ENCODE peak calls at places on chromosomes 13 and 19, in five cellular contexts. G, H, A, Z and K are unnamed samples.

GRCh38 chr19:1236566-1236965 is 1.2 kb downstream of the CBARP start:
- DNase-seq in G (no peak), A (no peak), H (peak), Z (no peak), K (no peak)

GRCh38 chr19:36030264-36031148 is 2.2 kb downstream of the CLIP3 start:
- DNase-seq in G (no peak), H (no peak), Z (no peak), A (peak), K (peak)

GRCh38 chr13:109274188-109274821 is 512.1 kb downstream of the IRS2 start:
- DNase-seq in H (peak), A (peak), Z (peak), G (peak), K (peak)

GRCh38 chr19:29694669-29695627 is 20.1 kb downstream of the C19orf12 start:
- DNase-seq in H (peak), Z (peak), A (peak), G (peak), K (peak)

GRCh38 chr13:43865892-43866291 is 13.6 kb downstream of the CCDC122 start:
- DNase-seq in A (peak), Z (peak), G (no peak), H (no peak), K (peak)

GRCh38 chr19:1833540-1833939 is 14.7 kb downstream of the REXO1 start:
- DNase-seq in G (no peak), Z (no peak), A (no peak), H (no peak), K (no peak)

GRCh38 chr19:45508931-45509691 is 1.8 kb downstream of the VASP start:
- DNase-seq in A (peak), G (peak), H (peak), Z (peak), K (no peak)

GRCh38 chr13:55815458-55816033 is 1325.2 kb upstream of the PRR20A start:
- DNase-seq in A (no peak), H (no peak), Z (no peak), G (no peak), K (no peak)

GRCh38 chr13:95484052-95484451 is 68.5 kb upstream of the CLDN10 start:
- DNase-seq in Z (no peak), A (no peak), H (no peak), G (no peak), K (no peak)

GRCh38 chr19:37413243-37414084 is 42.6 kb downstream of the ZNF527 start:
- DNase-seq in Z (no peak), G (no peak), A (no peak), H (no peak), K (peak)

GRCh38 chr13:77698211-77699058 is 948 bp downstream of the SLAIN1 start:
- DNase-seq in A (no peak), G (peak), H (peak), Z (peak), K (no peak)

GRCh38 chr13:50831510-50831909 is 12.0 kb downstream of the DLEU7 start:
- DNase-seq in Z (no peak), A (no peak), G (no peak), H (no peak), K (peak)

DNA sequence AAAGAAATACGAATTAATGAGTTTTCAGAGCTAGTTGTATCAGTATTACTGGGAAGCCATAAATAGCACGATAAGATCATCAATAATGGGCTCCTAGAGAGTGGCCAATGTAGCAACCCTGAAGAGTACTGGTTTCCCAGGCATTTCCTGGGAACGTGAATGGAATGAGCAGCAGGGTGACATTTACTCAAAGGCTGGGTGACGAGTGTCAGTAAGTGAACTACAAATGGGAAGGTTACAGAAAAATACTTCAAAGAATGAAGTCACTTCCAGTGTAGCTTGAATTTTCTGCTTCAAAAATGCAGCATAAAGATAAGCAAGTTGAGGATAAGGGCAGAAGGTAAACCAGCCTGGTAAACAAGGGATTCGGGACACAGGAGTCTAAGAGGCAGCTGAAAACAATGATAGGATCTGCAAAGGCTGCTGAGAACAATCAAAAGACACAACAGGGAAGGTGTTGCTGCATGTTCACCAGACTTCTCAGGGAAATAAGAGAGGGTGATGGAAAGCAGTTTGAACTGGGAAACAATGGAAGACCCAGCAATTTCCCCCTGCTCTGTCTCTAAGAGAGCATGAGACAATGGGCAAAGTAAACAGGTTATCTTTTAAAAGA is 48.6 kb upstream of the POSTN start:
- DNase-seq in A (no peak), Z (no peak), G (peak), H (peak), K (no peak)
- H3K9ac ChIP-seq in A (no peak), Z (no peak), G (peak), H (no peak), K (no peak)

GRCh38 chr19:5193192-5193591 is 147.4 kb downstream of the PTPRS start:
- DNase-seq in G (peak), A (no peak), H (peak), Z (no peak), K (no peak)
- H3K9ac ChIP-seq in G (no peak), A (no peak), H (no peak), Z (no peak), K (no peak)

GRCh38 chr19:13917888-13918406 is 11.9 kb downstream of the CC2D1A start:
- DNase-seq in Z (no peak), H (no peak), G (no peak), A (no peak), K (no peak)
- H3K9ac ChIP-seq in Z (no peak), H (no peak), G (no peak), A (no peak), K (no peak)

GRCh38 chr19:10544753-10545251 is 1.1 kb downstream of the ATG4D start:
- DNase-seq in G (peak), A (no peak), H (peak), Z (no peak), K (no peak)
- H3K9ac ChIP-seq in G (no peak), A (peak), H (no peak), Z (peak), K (no peak)

GRCh38 chr19:10888421-10888866 is 17.1 kb downstream of the CARM1 start:
- DNase-seq in H (peak), A (no peak), Z (no peak), G (peak), K (no peak)
- H3K9ac ChIP-seq in H (no peak), A (no peak), Z (no peak), G (no peak), K (no peak)

DNA sequence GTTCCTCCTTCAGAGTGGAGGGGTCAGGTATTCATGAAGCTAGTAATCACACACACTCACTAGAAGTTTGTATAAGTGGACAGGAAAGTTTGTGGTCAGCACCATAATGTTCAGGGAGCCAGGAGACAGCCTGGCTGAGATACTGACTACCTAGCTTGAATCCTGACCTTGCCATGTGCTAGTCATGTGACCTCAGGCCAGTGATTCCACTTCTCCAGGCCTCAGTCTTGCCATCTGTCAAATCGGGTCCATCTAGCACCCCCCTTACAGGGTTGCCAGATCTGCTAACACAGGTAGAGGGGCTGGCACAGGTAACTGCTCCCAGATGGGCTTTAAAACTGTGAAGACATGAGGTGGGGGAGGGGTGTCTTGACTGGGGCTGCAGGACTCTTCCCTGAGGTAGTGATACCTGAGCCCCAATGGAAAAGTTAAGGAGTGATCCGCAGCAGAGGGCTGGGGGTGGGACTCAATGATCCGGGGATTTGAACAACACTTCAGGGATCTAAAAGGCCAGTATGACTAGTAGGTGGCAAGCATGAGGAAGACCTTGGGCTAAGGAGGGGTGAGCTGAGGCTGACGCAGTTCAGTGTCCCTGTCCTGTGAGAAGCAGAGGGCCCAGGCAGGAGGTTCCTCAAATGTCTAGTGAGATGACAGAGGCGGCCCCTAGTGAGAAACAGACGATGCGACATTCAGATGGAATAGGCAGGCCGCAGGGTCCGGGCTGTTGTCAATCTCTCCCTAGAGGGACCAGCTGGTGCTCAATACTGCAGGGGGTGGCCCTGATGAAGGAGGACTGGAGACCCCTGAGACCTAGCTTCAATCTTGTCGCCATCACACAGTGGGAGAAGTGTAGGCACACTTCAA is 8.5 kb downstream of the ACTMAP start:
- DNase-seq in Z (no peak), H (no peak), A (no peak), G (no peak), K (peak)
- H3K9ac ChIP-seq in Z (no peak), H (no peak), A (no peak), G (no peak), K (no peak)

DNA sequence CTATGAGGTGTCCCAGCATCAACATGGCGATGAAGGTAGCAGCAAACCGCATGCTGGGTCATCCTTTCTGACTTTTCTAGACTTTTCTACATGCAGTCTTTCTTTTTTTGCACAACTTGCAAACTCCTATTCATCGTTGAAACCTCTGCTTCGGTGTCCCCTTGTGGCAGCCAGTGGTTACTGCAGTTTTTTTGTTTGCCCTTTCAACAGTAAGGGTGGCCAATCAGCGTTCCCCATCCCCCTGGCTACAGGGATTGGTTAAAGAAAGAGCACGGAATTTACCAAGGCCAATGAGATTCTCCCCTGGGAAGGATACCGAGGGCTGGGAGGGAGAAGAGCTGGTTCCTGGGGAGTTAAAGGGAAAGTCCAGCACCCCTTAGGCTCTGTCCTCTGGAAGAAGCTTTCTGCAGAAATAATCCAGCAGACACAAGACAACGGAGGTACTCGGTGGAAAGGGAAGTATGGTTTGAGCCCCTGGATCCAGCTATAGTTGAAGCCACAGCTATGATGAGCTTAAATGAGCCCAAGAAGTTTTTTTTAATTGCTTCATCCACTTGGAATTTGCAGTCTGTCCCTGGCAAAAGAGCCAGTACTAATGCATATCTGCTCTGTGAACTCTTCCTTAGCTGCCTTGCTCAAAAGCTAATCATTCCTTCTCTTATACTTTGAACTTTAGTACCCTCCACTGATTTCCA is 5.6 kb upstream of the LSM4 start:
- DNase-seq in G (peak), Z (peak), A (peak), H (peak), K (peak)
- H3K9ac ChIP-seq in G (peak), Z (no peak), A (peak), H (no peak), K (no peak)

GRCh38 chr19:47255947-47256687 is at the start of gene CCDC9:
- DNase-seq in Z (peak), H (peak), G (peak), A (peak), K (peak)

GRCh38 chr19:47256688-47257410 is 524 bp downstream of the CCDC9 start:
- DNase-seq in A (peak), Z (peak), H (peak), G (peak), K (peak)

GRCh38 chr19:47258434-47258833 is 2.1 kb downstream of the CCDC9 start:
- DNase-seq in A (no peak), Z (no peak), H (no peak), G (no peak), K (no peak)

GRCh38 chr19:47258895-47259555 is 2.7 kb downstream of the CCDC9 start:
- DNase-seq in Z (no peak), G (no peak), H (no peak), A (no peak), K (no peak)

GRCh38 chr19:47257411-47258169 is 1.3 kb downstream of the CCDC9 start:
- DNase-seq in H (no peak), A (no peak), Z (no peak), G (no peak), K (no peak)
- H3K9ac ChIP-seq in H (peak), A (peak), Z (peak), G (peak), K (peak)

GRCh38 chr19:4636761-4637160 is 2.6 kb upstream of the TNFAIP8L1 start:
- DNase-seq in G (no peak), A (no peak), H (no peak), Z (no peak), K (no peak)
- H3K9ac ChIP-seq in G (no peak), A (peak), H (no peak), Z (no peak), K (no peak)